ENCODE peak calls at places on chromosomes 2 and 18, in seven cellular contexts. X is transverse colon, G is adrenal gland, E is pancreas, I is heart left ventricle, T is A549, V is left ventricle myocardium inferior. O is an unnamed sample. For H3K9me3 and H3K4me1, the result is how much of the 10 kb centered on the place peaks cover.

GRCh38 chr2:110126926-110127325 is 11.3 kb upstream of the MALL start:
- DNase-seq in G (no peak), I (no peak), E (no peak), T (no peak), V (no peak), X (no peak), O (no peak)

GRCh38 chr18:62064361-62064760 is 122.5 kb downstream of the PIGN start:
- DNase-seq in V (no peak), G (no peak), E (no peak), X (no peak), T (no peak), I (no peak), O (no peak)

GRCh38 chr2:217011576-217011975 is 151.7 kb upstream of the TNP1 start:
- DNase-seq in G (no peak), E (no peak), T (no peak), I (no peak), V (no peak), X (no peak), O (no peak)

GRCh38 chr2:18837233-18837632 is 247.9 kb upstream of the NT5C1B start:
- DNase-seq in E (no peak), G (no peak), V (no peak), T (no peak), X (no peak), I (no peak), O (no peak)

GRCh38 chr2:191866675-191867506 is 20.0 kb upstream of the CAVIN2 start:
- DNase-seq in V (no peak), X (no peak), I (no peak), T (peak), G (peak), E (no peak), O (no peak)

GRCh38 chr2:142745691-142746090 is 131.8 kb upstream of the KYNU start:
- DNase-seq in V (no peak), T (peak), G (peak), E (no peak), I (no peak), X (no peak), O (no peak)

GRCh38 chr18:32389868-32390267 is 80.8 kb downstream of the GAREM1 start:
- DNase-seq in V (peak), X (no peak), I (peak), G (peak), T (no peak), E (peak), O (no peak)

GRCh38 chr2:197972017-197972416 is 167.6 kb downstream of the PLCL1 start:
- DNase-seq in X (no peak), I (peak), G (peak), E (no peak), V (no peak), T (no peak), O (no peak)

GRCh38 chr18:13482641-13482945 is 243.8 kb downstream of the FAM210A start:
- DNase-seq in E (no peak), V (no peak), T (no peak), I (no peak), G (no peak), X (no peak), O (no peak)

GRCh38 chr2:54042908-54043620 is 72.3 kb upstream of the PSME4 start:
- DNase-seq in G (no peak), X (no peak), I (peak), V (peak), E (no peak), T (peak), O (no peak)

GRCh38 chr2:75491129-75491753 is 69.5 kb downstream of the EVA1A start:
- DNase-seq in V (no peak), X (no peak), I (no peak), T (no peak), G (no peak), E (no peak), O (no peak)

GRCh38 chr2:2828774-2829368 is 497.8 kb upstream of the MYT1L start:
- DNase-seq in X (no peak), E (no peak), I (no peak), V (no peak), G (no peak), T (no peak), O (no peak)

GRCh38 chr2:162293122-162293781 is 25.2 kb downstream of the IFIH1 start:
- DNase-seq in I (no peak), V (no peak), E (no peak), X (no peak), G (no peak), T (no peak), O (no peak)

GRCh38 chr18:78115896-78116561 is 863.6 kb upstream of the SALL3 start:
- DNase-seq in X (no peak), T (no peak), V (no peak), I (no peak), G (no peak), E (no peak), O (no peak)

GRCh38 chr18:36711813-36712444 is 116.9 kb downstream of the TPGS2 start:
- DNase-seq in G (peak), V (peak), X (no peak), T (peak), I (peak), E (no peak), O (no peak)

GRCh38 chr18:28963481-28963880 is 786.6 kb upstream of the CDH2 start:
- DNase-seq in T (no peak), X (no peak), G (no peak), V (no peak), I (no peak), E (no peak), O (no peak)

GRCh38 chr2:42663828-42664227 is 95.4 kb downstream of the MTA3 start:
- DNase-seq in T (no peak), G (no peak), E (no peak), V (no peak), I (no peak), X (no peak), O (no peak)

GRCh38 chr2:35591886-35592285 is 763.7 kb upstream of the CRIM1 start:
- DNase-seq in G (no peak), V (no peak), I (no peak), E (no peak), T (no peak), X (no peak), O (no peak)
- H3K9me3 ChIP-seq in G (under half), V (under half), I (under half), E (under half), T (under half), X (under half), O (under half)

GRCh38 chr18:79413901-79414300 is 18.2 kb downstream of the NFATC1 start:
- DNase-seq in E (no peak), V (peak), G (no peak), I (no peak), X (no peak), T (no peak), O (no peak)
- H3K27ac ChIP-seq in E (no peak), V (no peak), G (no peak), I (no peak), X (no peak), T (no peak), O (no peak)

DNA sequence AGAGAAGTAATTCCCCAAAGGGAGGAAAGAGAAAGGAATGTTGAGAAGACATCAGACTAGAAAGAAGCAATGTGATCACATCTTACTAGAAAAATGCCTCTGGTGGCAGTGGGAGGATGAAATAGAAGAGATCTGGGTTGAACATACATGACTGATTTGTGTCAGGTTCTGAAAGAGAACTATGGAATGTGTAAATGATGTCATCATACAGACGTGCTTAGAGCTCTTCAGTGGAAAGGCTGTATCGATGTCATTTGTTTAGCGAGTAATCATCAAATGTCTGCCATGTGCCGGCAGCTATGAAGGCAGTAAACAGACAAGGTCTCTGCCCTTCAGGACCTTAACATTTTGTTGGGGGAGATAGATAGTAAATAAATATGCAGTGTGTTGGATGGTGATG is 24.9 kb downstream of the GORASP2 start:
- DNase-seq in V (no peak), I (no peak), G (no peak), T (no peak), X (no peak), E (no peak), O (no peak)
- H3K4me1 ChIP-seq in V (under half), I (under half), G (under half), T (under half), X (under half), E (under half), O (under half)

GRCh38 chr2:112451317-112451716 is 17.9 kb upstream of the RGPD8 start:
- DNase-seq in E (no peak), I (no peak), X (no peak), T (no peak), V (no peak), G (no peak), O (no peak)

DNA sequence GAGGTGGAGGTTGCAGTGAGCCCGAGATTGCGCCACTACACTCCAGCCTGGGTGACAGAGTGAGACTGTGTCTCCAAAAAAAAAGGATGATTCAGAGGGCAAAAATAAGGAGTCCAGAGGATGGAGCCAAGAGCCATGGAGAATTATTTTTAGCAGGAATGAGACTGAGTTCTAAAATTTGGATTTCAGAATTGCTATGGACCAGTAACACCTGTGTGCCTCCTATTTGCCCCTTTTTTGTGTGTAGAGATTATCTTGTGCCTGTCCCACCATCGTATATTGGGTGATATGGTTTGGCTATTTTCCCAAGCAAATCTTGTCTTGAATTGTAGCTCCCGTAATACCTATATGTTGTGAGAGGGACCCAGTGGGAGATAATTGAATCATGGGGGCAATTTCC is 16.4 kb upstream of the RGPD8 start:
- DNase-seq in E (no peak), G (no peak), T (no peak), I (no peak), V (no peak), X (no peak), O (no peak)
- H3K9me3 ChIP-seq in E (under half), G (under half), T (under half), I (under half), V (under half), X (under half), O (under half)

DNA sequence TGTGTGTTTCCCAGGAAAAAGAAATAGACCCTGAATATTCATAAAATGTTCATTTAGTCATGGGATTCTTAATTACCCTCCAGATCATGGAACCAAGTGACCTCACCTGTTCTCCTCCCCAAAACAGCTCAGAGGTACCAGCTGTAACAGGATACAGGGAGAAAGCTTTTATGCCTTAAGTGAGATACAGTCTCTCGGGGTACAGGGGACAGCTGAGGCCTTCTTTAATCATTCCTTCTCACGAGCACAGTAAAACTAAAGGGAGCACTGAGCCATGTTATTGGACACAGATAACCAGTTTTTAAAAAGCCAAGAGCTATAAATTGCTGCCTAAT is 16.6 kb downstream of the EPHA4 start:
- DNase-seq in V (no peak), E (no peak), G (no peak), I (no peak), T (no peak), X (no peak), O (no peak)
- H3K27ac ChIP-seq in V (peak), E (no peak), G (no peak), I (peak), T (no peak), X (no peak), O (no peak)

DNA sequence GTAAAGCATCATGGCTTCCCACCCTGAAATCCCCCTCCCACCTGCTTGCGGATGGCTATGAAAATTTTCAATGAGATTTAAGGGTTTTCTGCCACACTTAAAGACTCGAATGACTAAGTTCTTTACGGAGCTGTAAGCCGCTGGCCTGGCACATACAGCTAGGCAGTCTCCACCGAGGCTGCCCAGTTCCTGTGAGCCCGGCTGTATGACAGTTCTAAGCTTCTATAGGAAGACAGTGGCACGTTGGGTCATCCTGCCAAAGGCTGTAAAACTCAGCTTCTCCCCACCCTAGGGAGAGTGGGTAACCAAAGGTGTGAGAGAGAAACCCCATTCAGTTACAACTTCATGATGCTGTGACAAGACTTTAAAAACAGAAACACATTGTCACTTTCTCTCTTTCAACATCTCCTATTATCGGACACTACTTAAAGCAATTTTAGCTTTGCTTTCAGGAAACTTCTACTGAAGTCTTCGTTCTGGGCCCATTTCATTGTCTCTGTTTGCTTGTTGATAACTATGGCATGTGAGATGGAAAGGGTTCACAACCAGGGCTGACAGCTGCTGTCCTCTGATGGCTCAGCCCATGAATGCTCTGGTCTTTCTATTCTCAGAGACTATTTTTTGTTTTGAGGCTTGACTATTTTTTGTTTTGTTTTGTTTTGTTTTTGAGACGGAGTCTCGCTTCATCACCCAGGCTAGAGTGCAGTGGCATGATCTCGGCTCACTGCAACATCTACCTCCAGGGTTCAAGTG is 7.1 kb downstream of the CASP8 start:
- DNase-seq in T (no peak), G (no peak), I (no peak), X (no peak), E (no peak), V (no peak), O (no peak)
- H3K4me1 ChIP-seq in T (under half), G (under half), I (under half), X (under half), E (under half), V (under half), O (under half)

DNA sequence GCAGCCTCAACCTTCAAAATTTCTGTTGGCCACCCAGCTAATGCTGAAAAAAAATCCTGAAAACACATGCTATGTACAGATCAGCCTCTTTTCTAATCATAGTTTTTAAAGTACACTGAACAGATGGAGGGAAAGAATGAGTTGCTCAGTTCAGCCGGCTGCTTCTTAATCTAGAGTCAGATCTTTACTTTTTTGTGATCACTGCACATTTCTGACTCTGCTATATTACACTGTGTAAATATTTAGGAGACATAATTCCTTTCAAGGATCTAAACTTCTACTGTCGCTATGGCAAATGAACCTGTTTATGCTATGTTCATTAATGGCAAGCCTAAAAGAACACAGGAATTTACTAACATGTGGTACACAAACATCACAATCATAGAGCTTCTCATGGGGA is 114.2 kb downstream of the SRBD1 start:
- DNase-seq in T (no peak), X (no peak), V (no peak), I (no peak), G (no peak), E (no peak), O (no peak)
- H3K9me3 ChIP-seq in T (under half), X (under half), V (under half), I (under half), G (under half), E (under half), O (under half)

O was measured in iPS DF 6.9.